ENCODE peak calls at places on chromosomes 4 and X, in nine cellular contexts. I is endothelial cell of umbilical vein, E is HCT116, U is stomach, C is HepG2, H is HL-60, M is SK-N-SH, Y is GM23338, G is prostate gland. O is an unnamed sample.

GRCh38 chr4:124053872-124054538 is 657.4 kb downstream of the SPRY1 start:
- DNase-seq in M (no peak), C (no peak), U (no peak), E (no peak), Y (no peak), I (no peak), H (no peak), G (no peak), O (no peak)

GRCh38 chr4:4871267-4872147 is 12.0 kb downstream of the MSX1 start:
- DNase-seq in M (peak), C (no peak), G (no peak), U (no peak), H (no peak), Y (peak), I (no peak), E (no peak), O (no peak)

GRCh38 chrX:78029663-78030062 is 60.2 kb upstream of the PGAM4 start:
- DNase-seq in I (peak), Y (peak), C (peak), M (peak), G (peak), U (no peak), E (no peak), H (peak), O (peak)

GRCh38 chr4:147284218-147284617 is 196.7 kb upstream of the EDNRA start:
- DNase-seq in I (no peak), G (no peak), M (peak), U (no peak), H (no peak), Y (no peak), E (no peak), C (no peak), O (no peak)

GRCh38 chr4:57403591-57403990 is 293.4 kb upstream of the IGFBP7 start:
- DNase-seq in U (no peak), M (no peak), I (no peak), H (no peak), Y (no peak), E (no peak), G (no peak), C (no peak), O (no peak)

GRCh38 chrX:103329991-103330390 is at the start of gene TCEAL7:
- DNase-seq in M (peak), U (no peak), H (no peak), Y (peak), E (no peak), I (no peak), C (no peak), G (no peak), O (no peak)

GRCh38 chr4:166838975-166839614 is 395.2 kb downstream of the SPOCK3 start:
- DNase-seq in M (no peak), C (no peak), U (no peak), E (no peak), H (no peak), G (no peak), I (no peak), Y (no peak), O (no peak)

GRCh38 chr4:174305961-174306360 is 22.2 kb downstream of the CEP44 start:
- DNase-seq in G (no peak), Y (no peak), E (no peak), U (no peak), I (no peak), C (no peak), M (no peak), H (no peak), O (no peak)

GRCh38 chrX:110322603-110323002 is 4.7 kb upstream of the AMMECR1 start:
- DNase-seq in C (no peak), U (no peak), E (no peak), Y (no peak), G (no peak), H (no peak), I (no peak), M (no peak), O (no peak)

GRCh38 chrX:71081348-71082148 is 13.4 kb upstream of the SNX12 start:
- DNase-seq in E (no peak), I (peak), G (no peak), Y (no peak), C (peak), U (no peak), M (no peak), H (no peak), O (no peak)

GRCh38 chr4:139905489-139905888 is 239.9 kb downstream of the MGST2 start:
- DNase-seq in M (no peak), C (no peak), U (no peak), H (no peak), G (no peak), I (no peak), E (no peak), Y (no peak), O (no peak)

GRCh38 chr4:64144994-64145393 is 264.3 kb downstream of the TECRL start:
- DNase-seq in E (no peak), Y (no peak), U (peak), C (no peak), H (no peak), M (no peak), G (peak), I (no peak), O (no peak)

GRCh38 chrX:51893931-51894696 is 691 bp downstream of the MAGED1 start:
- DNase-seq in H (no peak), C (no peak), Y (peak), G (no peak), I (peak), U (no peak), M (peak), E (no peak), O (no peak)

GRCh38 chrX:51894697-51895336 is 1.4 kb downstream of the MAGED1 start:
- DNase-seq in E (no peak), C (no peak), Y (peak), U (no peak), G (no peak), I (peak), M (peak), H (no peak), O (peak)

GRCh38 chrX:51891821-51892551 is 1.4 kb upstream of the MAGED1 start:
- DNase-seq in E (no peak), C (no peak), M (peak), U (no peak), G (no peak), I (peak), Y (peak), H (peak), O (no peak)

GRCh38 chrX:51891245-51891644 is 2.2 kb upstream of the MAGED1 start:
- DNase-seq in I (no peak), E (no peak), H (no peak), C (no peak), G (no peak), M (no peak), U (no peak), Y (no peak), O (no peak)

DNA sequence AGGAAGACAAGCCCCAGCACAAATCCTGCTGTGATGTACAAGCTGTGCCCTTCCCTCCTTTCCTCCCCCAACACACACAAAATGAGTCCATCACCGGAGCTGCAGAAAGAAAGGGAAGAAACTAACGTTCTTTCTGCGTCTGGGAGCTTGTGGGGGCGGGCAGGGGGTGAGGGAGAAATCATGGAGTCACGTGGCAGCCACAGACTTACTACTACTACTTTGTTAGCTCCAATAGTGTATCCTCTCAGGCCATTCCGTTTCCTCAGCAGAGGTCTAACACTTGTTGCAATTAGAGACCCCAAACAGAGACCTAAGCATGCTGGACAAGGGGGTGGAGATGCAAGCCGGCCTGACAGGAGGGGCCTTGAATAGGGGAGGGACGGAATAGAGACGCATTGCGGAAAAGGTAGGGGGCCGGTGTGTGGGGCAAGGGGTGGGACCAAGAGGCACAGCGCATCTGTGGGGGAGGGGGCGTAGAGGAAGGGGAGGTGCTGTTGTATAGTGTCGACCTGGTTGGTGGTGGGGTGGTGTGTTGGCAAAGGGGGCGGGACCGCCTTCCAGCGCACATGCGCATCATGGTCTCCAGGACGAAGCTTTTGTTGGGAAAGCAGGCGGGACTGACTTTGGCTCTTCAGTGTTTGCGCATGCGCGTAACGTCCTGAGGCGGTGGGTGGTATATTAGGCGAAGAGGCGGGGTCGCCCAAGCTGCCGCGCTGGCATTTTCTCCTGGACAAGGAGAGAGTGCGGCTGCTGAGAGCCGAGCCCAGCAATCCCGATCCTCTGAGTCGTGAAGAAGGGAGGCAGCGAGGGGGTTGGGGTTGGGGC is at the start of gene MAGED1:
- DNase-seq in U (peak), H (peak), Y (peak), G (peak), M (peak), I (peak), C (peak), E (no peak), O (peak)
- TF ChIP-seq POLR2AphosphoS5 in U (peak), H (no peak), Y (peak), G (peak), M (peak), I (peak), C (peak), E (no peak), O (peak)

GRCh38 chr4:25425361-25425760 is 48.3 kb downstream of the ANAPC4 start:
- DNase-seq in G (no peak), E (no peak), Y (no peak), I (no peak), C (no peak), H (no peak), U (no peak), M (peak), O (no peak)
- TF ChIP-seq POLR2AphosphoS5 in G (no peak), E (no peak), Y (no peak), I (no peak), C (no peak), H (no peak), U (no peak), M (no peak), O (no peak)

GRCh38 chr4:110193822-110194761 is 4.3 kb downstream of the ELOVL6 start:
- DNase-seq in H (no peak), Y (peak), E (peak), M (peak), I (peak), G (peak), U (peak), C (peak), O (peak)
- TF ChIP-seq POLR2AphosphoS5 in H (no peak), Y (peak), E (peak), M (peak), I (peak), G (peak), U (peak), C (peak), O (peak)

GRCh38 chr4:145938618-145939177 is at the start of gene ZNF827:
- DNase-seq in I (peak), E (peak), U (peak), Y (peak), H (peak), M (peak), C (peak), G (peak), O (peak)
- TF ChIP-seq POLR2AphosphoS5 in I (no peak), E (peak), U (peak), Y (peak), H (no peak), M (peak), C (no peak), G (peak), O (peak)

DNA sequence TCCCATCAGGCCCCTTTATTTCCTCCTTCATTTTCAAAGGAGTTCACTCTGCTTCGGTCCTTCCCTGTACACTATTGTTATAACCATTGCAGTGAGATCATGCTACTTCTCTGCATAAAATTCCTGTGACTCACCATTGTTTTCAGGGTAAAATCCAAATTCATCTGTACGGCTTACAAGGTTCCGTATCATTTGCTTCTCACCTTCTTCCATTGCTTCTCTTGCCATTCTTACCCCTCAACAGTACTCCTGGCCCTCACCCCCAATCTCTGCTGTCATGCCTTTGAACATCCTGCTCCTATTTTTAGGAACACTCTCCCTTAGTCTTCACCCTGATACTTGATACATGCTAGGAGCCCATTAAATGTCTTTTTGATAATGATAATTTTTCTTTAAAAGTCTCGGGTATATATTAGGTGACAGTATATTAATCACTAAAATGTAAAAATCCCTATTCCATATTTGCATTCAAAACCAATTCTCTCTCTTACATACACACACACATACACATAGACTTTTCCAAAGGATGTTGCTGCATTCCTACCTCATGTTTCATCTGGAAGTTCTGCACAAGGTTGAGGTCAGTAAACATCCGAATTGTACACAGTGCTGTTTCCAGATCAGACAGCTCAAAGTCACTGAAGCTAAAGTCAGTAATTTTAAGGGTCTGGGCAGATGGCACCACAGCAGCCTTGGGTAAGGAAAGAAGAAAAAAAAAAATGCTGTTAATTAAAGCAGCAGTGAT is 103.4 kb downstream of the PDE5A start:
- DNase-seq in M (no peak), H (no peak), I (peak), C (peak), Y (no peak), E (no peak), U (no peak), G (no peak), O (no peak)
- TF ChIP-seq POLR2AphosphoS5 in M (no peak), H (no peak), I (peak), C (no peak), Y (no peak), E (no peak), U (peak), G (no peak), O (no peak)

GRCh38 chr4:156870166-156870565 is 101.4 kb downstream of the PDGFC start:
- DNase-seq in C (no peak), Y (no peak), I (no peak), M (no peak), E (no peak), H (no peak), U (no peak), G (no peak), O (no peak)

GRCh38 chr4:156875697-156876096 is 95.9 kb downstream of the PDGFC start:
- DNase-seq in U (no peak), Y (no peak), E (no peak), G (no peak), M (no peak), H (no peak), C (no peak), I (no peak), O (no peak)

GRCh38 chr4:156870861-156871260 is 100.7 kb downstream of the PDGFC start:
- DNase-seq in U (no peak), I (no peak), G (no peak), M (no peak), E (no peak), C (no peak), Y (no peak), H (no peak), O (no peak)

GRCh38 chr4:156873776-156874175 is 97.8 kb downstream of the PDGFC start:
- DNase-seq in U (no peak), G (no peak), I (no peak), E (no peak), C (no peak), Y (no peak), M (no peak), H (no peak), O (no peak)
- TF ChIP-seq POLR2AphosphoS5 in U (no peak), G (no peak), I (no peak), E (no peak), C (no peak), Y (no peak), M (no peak), H (no peak), O (no peak)

GRCh38 chrX:48589482-48590162 is 7.7 kb upstream of the WDR13 start:
- DNase-seq in H (no peak), I (no peak), Y (no peak), C (no peak), E (no peak), G (peak), U (peak), M (no peak), O (no peak)
- TF ChIP-seq POLR2AphosphoS5 in H (no peak), I (no peak), Y (no peak), C (no peak), E (no peak), G (peak), U (no peak), M (no peak), O (no peak)

DNA sequence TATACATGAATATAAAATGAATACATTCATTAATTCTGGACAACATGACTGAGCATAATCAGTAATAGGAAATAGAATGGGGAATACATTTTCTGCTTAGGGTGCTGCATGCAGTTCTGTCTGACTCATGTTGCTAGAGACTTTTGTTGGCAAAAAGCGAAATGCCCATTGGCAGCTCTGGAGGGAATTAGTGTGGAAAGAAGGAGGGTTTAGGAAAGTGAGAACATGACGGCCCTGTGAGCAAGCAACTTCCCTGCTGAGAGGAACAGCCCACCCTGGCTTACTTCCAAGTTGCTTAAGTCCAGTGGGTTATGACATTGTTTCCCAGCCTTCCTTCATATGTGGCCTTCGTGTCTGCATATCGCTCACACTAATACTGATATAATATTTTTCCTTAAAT is 13.8 kb downstream of the MAD2L1 start:
- DNase-seq in I (peak), H (peak), G (no peak), E (no peak), C (no peak), U (no peak), Y (no peak), M (no peak), O (no peak)
- TF ChIP-seq POLR2AphosphoS5 in I (no peak), H (no peak), G (no peak), E (no peak), C (no peak), U (no peak), Y (no peak), M (no peak), O (no peak)

GRCh38 chrX:64389489-64389888 is 5.8 kb downstream of the MTMR8 start:
- DNase-seq in E (no peak), M (no peak), H (no peak), C (no peak), U (no peak), G (no peak), Y (no peak), I (no peak), O (no peak)

GRCh38 chrX:64395568-64395929 is 297 bp upstream of the MTMR8 start:
- DNase-seq in H (no peak), U (no peak), Y (no peak), E (no peak), M (no peak), G (no peak), I (no peak), C (no peak), O (no peak)

GRCh38 chrX:64398088-64398487 is 2.8 kb upstream of the MTMR8 start:
- DNase-seq in G (no peak), Y (no peak), I (no peak), H (no peak), C (no peak), U (no peak), M (no peak), E (no peak), O (no peak)

GRCh38 chrX:64394059-64394873 is 986 bp downstream of the MTMR8 start:
- DNase-seq in G (no peak), E (no peak), I (no peak), M (peak), U (no peak), H (no peak), Y (no peak), C (no peak), O (no peak)

GRCh38 chrX:64394874-64395567 is at the start of gene MTMR8:
- DNase-seq in M (peak), C (no peak), I (peak), Y (peak), U (peak), E (peak), G (peak), H (peak), O (peak)
- TF ChIP-seq POLR2AphosphoS5 in M (no peak), C (no peak), I (no peak), Y (no peak), U (no peak), E (peak), G (peak), H (no peak), O (peak)